ENCODE peak calls at places on chromosomes 4 and X, in ten cellular contexts. One of them, this sample, is unnamed.

GRCh38 chr4:156779774-156780173 is 191.8 kb downstream of the PDGFC start:
- DNase-seq in GM23248: peak; percentile 81
- DNase-seq in sigmoid colon: no peak
- DNase-seq in pancreas: no peak
- DNase-seq in RWPE2: peak; percentile 63
- DNase-seq in esophagus squamous epithelium: no peak
- DNase-seq in left lung: no peak
- DNase-seq in brain microvascular endothelial cell: peak; percentile 77
- DNase-seq in HL-60: no peak
- DNase-seq in IMR-90: peak; percentile 95
- DNase-seq in this sample: no peak

GRCh38 chrX:44162964-44163475 is 180.5 kb downstream of the EFHC2 start:
- DNase-seq in GM23248: no peak
- DNase-seq in sigmoid colon: no peak
- DNase-seq in pancreas: no peak
- DNase-seq in RWPE2: no peak
- DNase-seq in esophagus squamous epithelium: no peak
- DNase-seq in left lung: no peak
- DNase-seq in brain microvascular endothelial cell: no peak
- DNase-seq in HL-60: no peak
- DNase-seq in IMR-90: no peak
- DNase-seq in this sample: no peak

GRCh38 chrX:1794586-1794985 is 179.7 kb downstream of the ASMT start:
- DNase-seq in GM23248: no peak
- DNase-seq in sigmoid colon: no peak
- DNase-seq in pancreas: no peak
- DNase-seq in RWPE2: no peak
- DNase-seq in esophagus squamous epithelium: no peak
- DNase-seq in left lung: no peak
- DNase-seq in brain microvascular endothelial cell: no peak
- DNase-seq in HL-60: no peak
- DNase-seq in IMR-90: no peak
- DNase-seq in this sample: no peak

GRCh38 chrX:18833071-18833731 is 125.8 kb downstream of the PPEF1 start:
- DNase-seq in GM23248: peak; percentile 62
- DNase-seq in sigmoid colon: peak; percentile 72
- DNase-seq in pancreas: no peak
- DNase-seq in RWPE2: no peak
- DNase-seq in esophagus squamous epithelium: no peak
- DNase-seq in left lung: peak; percentile 35
- DNase-seq in brain microvascular endothelial cell: peak; percentile 8
- DNase-seq in HL-60: no peak
- DNase-seq in IMR-90: peak; percentile 16
- DNase-seq in this sample: no peak

GRCh38 chr4:144178414-144178813 is 37.9 kb upstream of the GYPA start:
- DNase-seq in GM23248: no peak
- DNase-seq in sigmoid colon: no peak
- DNase-seq in pancreas: no peak
- DNase-seq in RWPE2: no peak
- DNase-seq in esophagus squamous epithelium: no peak
- DNase-seq in left lung: no peak
- DNase-seq in brain microvascular endothelial cell: peak; percentile 14
- DNase-seq in HL-60: no peak
- DNase-seq in IMR-90: no peak
- DNase-seq in this sample: no peak

GRCh38 chrX:119190736-119191282 is 45.3 kb upstream of the PGRMC1 start:
- DNase-seq in GM23248: peak; percentile 78
- DNase-seq in sigmoid colon: no peak
- DNase-seq in pancreas: no peak
- DNase-seq in RWPE2: no peak
- DNase-seq in esophagus squamous epithelium: no peak
- DNase-seq in left lung: no peak
- DNase-seq in brain microvascular endothelial cell: no peak
- DNase-seq in HL-60: no peak
- DNase-seq in IMR-90: peak; percentile 22
- DNase-seq in this sample: no peak

GRCh38 chr4:74794341-74794801 is at the start of gene BTC:
- DNase-seq in GM23248: peak; percentile 27
- DNase-seq in sigmoid colon: peak; percentile 78
- DNase-seq in pancreas: peak; percentile 77
- DNase-seq in RWPE2: peak; percentile 49
- DNase-seq in esophagus squamous epithelium: no peak
- DNase-seq in left lung: peak; percentile 54
- DNase-seq in brain microvascular endothelial cell: no peak
- DNase-seq in HL-60: peak; percentile 21
- DNase-seq in IMR-90: no peak
- DNase-seq in this sample: peak; percentile 81

GRCh38 chr4:151460434-151460833 is 51.5 kb downstream of the FHIP1A start:
- DNase-seq in GM23248: no peak
- DNase-seq in sigmoid colon: no peak
- DNase-seq in pancreas: no peak
- DNase-seq in RWPE2: no peak
- DNase-seq in esophagus squamous epithelium: no peak
- DNase-seq in left lung: no peak
- DNase-seq in brain microvascular endothelial cell: no peak
- DNase-seq in HL-60: no peak
- DNase-seq in IMR-90: no peak
- DNase-seq in this sample: no peak

GRCh38 chr4:137981277-137981676 is 260.9 kb downstream of the SLC7A11 start:
- DNase-seq in GM23248: peak; percentile 65
- DNase-seq in sigmoid colon: no peak
- DNase-seq in pancreas: no peak
- DNase-seq in RWPE2: no peak
- DNase-seq in esophagus squamous epithelium: no peak
- DNase-seq in left lung: no peak
- DNase-seq in brain microvascular endothelial cell: peak; percentile 40
- DNase-seq in HL-60: no peak
- DNase-seq in IMR-90: peak; percentile 59
- DNase-seq in this sample: no peak

DNA sequence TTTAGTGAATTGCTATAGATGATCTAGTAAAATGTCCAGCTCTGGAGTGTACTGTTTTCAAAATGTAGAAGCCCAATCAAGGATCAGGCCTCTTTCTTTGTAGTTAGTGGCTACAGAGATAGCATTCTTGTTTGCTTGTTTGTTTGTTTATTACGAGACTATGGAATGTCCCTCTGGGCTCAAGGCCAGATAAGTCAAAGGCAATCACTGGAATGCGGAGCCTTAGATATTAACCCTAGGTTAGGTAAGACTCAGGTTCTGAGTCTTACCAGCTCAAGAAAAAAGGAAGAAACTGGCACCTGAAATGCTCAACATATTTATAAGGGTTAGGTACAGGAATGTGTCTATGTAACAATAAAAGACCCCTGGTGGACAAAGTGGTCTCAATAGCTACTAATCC is 261.5 kb downstream of the SLC7A11 start:
- DNase-seq in GM23248: no peak
- DNase-seq in sigmoid colon: no peak
- DNase-seq in pancreas: no peak
- DNase-seq in RWPE2: no peak
- DNase-seq in esophagus squamous epithelium: no peak
- DNase-seq in left lung: no peak
- DNase-seq in brain microvascular endothelial cell: no peak
- DNase-seq in HL-60: no peak
- DNase-seq in IMR-90: no peak
- DNase-seq in this sample: no peak
- H3K27me3 ChIP-seq in GM23248: no peaks in the 10 kb centered on the region
- H3K27me3 ChIP-seq in sigmoid colon: no peaks in the 10 kb centered on the region
- H3K27me3 ChIP-seq in pancreas: no peaks in the 10 kb centered on the region
- H3K27me3 ChIP-seq in RWPE2: no peaks in the 10 kb centered on the region
- H3K27me3 ChIP-seq in esophagus squamous epithelium: no peaks in the 10 kb centered on the region
- H3K27me3 ChIP-seq in left lung: no peaks in the 10 kb centered on the region
- H3K27me3 ChIP-seq in brain microvascular endothelial cell: no peaks in the 10 kb centered on the region
- H3K27me3 ChIP-seq in HL-60: no peaks in the 10 kb centered on the region
- H3K27me3 ChIP-seq in IMR-90: no peaks in the 10 kb centered on the region
- H3K27me3 ChIP-seq in this sample: no peaks in the 10 kb centered on the region

GRCh38 chr4:17781072-17781830 is at the start of gene FAM184B:
- DNase-seq in GM23248: peak; percentile 42
- DNase-seq in sigmoid colon: no peak
- DNase-seq in pancreas: no peak
- DNase-seq in RWPE2: no peak
- DNase-seq in esophagus squamous epithelium: no peak
- DNase-seq in left lung: no peak
- DNase-seq in brain microvascular endothelial cell: no peak
- DNase-seq in HL-60: no peak
- DNase-seq in IMR-90: no peak
- DNase-seq in this sample: peak; percentile 66

GRCh38 chr4:17781831-17782287 is 438 bp upstream of the FAM184B start:
- DNase-seq in GM23248: peak; percentile 20
- DNase-seq in sigmoid colon: no peak
- DNase-seq in pancreas: no peak
- DNase-seq in RWPE2: no peak
- DNase-seq in esophagus squamous epithelium: no peak
- DNase-seq in left lung: no peak
- DNase-seq in brain microvascular endothelial cell: no peak
- DNase-seq in HL-60: no peak
- DNase-seq in IMR-90: no peak
- DNase-seq in this sample: no peak

GRCh38 chr4:17785858-17786257 is 4.4 kb upstream of the FAM184B start:
- DNase-seq in GM23248: no peak
- DNase-seq in sigmoid colon: no peak
- DNase-seq in pancreas: no peak
- DNase-seq in RWPE2: no peak
- DNase-seq in esophagus squamous epithelium: no peak
- DNase-seq in left lung: no peak
- DNase-seq in brain microvascular endothelial cell: no peak
- DNase-seq in HL-60: no peak
- DNase-seq in IMR-90: no peak
- DNase-seq in this sample: no peak

GRCh38 chr4:17778431-17778830 is 3.0 kb downstream of the FAM184B start:
- DNase-seq in GM23248: no peak
- DNase-seq in sigmoid colon: no peak
- DNase-seq in pancreas: no peak
- DNase-seq in RWPE2: no peak
- DNase-seq in esophagus squamous epithelium: no peak
- DNase-seq in left lung: no peak
- DNase-seq in brain microvascular endothelial cell: no peak
- DNase-seq in HL-60: no peak
- DNase-seq in IMR-90: no peak
- DNase-seq in this sample: no peak

DNA sequence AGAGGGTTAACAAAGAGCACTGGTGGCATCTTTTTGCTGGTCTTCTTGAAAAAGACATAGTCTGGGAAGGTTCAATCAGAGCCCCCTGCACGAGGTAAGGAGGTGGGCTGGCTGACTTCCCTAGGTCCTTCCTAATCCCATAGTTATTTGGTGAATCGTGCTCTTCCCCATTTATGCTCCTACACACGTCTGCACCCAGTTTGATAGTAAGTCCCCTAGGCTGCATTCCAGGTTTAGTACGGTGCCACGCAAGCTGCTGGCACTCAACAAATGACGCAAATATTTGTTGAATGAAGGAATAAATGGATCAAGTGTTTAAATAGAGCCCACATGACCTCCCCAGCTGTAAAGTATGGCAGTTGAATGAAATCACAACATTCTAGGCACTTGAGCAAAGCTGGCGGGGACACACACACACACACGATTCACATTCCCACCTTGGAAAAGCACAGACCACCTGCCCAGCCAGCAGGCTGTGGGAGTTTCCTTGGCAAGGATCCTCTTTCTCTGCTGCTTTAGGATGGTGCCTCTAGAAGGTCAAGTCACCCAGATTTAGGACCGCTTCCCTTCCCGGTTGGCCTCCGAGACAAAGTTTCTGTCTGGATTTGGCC is 855 bp downstream of the FAM184B start:
- DNase-seq in GM23248: peak; percentile 67
- DNase-seq in sigmoid colon: no peak
- DNase-seq in pancreas: no peak
- DNase-seq in RWPE2: no peak
- DNase-seq in esophagus squamous epithelium: no peak
- DNase-seq in left lung: no peak
- DNase-seq in brain microvascular endothelial cell: no peak
- DNase-seq in HL-60: no peak
- DNase-seq in IMR-90: peak; percentile 47
- DNase-seq in this sample: no peak
- H3K27me3 ChIP-seq in GM23248: peaks cover 22% of the 10 kb centered on the region
- H3K27me3 ChIP-seq in sigmoid colon: no peaks in the 10 kb centered on the region
- H3K27me3 ChIP-seq in pancreas: no peaks in the 10 kb centered on the region
- H3K27me3 ChIP-seq in RWPE2: peaks cover 35% of the 10 kb centered on the region
- H3K27me3 ChIP-seq in esophagus squamous epithelium: no peaks in the 10 kb centered on the region
- H3K27me3 ChIP-seq in left lung: peaks cover 23% of the 10 kb centered on the region
- H3K27me3 ChIP-seq in brain microvascular endothelial cell: peaks cover 28% of the 10 kb centered on the region
- H3K27me3 ChIP-seq in HL-60: peaks cover 24% of the 10 kb centered on the region
- H3K27me3 ChIP-seq in IMR-90: peaks cover 24% of the 10 kb centered on the region
- H3K27me3 ChIP-seq in this sample: peaks cover 24% of the 10 kb centered on the region

GRCh38 chr4:57110635-57111546 is 706 bp upstream of the IGFBP7 start:
- DNase-seq in GM23248: peak; percentile 74
- DNase-seq in sigmoid colon: peak; percentile 82
- DNase-seq in pancreas: no peak
- DNase-seq in RWPE2: no peak
- DNase-seq in esophagus squamous epithelium: no peak
- DNase-seq in left lung: peak; percentile 63
- DNase-seq in brain microvascular endothelial cell: peak; percentile 64
- DNase-seq in HL-60: peak; percentile 95
- DNase-seq in IMR-90: peak; percentile 68
- DNase-seq in this sample: peak; percentile 69

GRCh38 chr4:57109847-57110634 is at the start of gene IGFBP7:
- DNase-seq in GM23248: peak; percentile 79
- DNase-seq in sigmoid colon: peak; percentile 83
- DNase-seq in pancreas: peak; percentile 42
- DNase-seq in RWPE2: no peak
- DNase-seq in esophagus squamous epithelium: no peak
- DNase-seq in left lung: peak; percentile 55
- DNase-seq in brain microvascular endothelial cell: no peak
- DNase-seq in HL-60: peak; percentile 34
- DNase-seq in IMR-90: no peak
- DNase-seq in this sample: peak; percentile 85

GRCh38 chr4:57113870-57114269 is 3.7 kb upstream of the IGFBP7 start:
- DNase-seq in GM23248: no peak
- DNase-seq in sigmoid colon: no peak
- DNase-seq in pancreas: no peak
- DNase-seq in RWPE2: no peak
- DNase-seq in esophagus squamous epithelium: no peak
- DNase-seq in left lung: no peak
- DNase-seq in brain microvascular endothelial cell: no peak
- DNase-seq in HL-60: no peak
- DNase-seq in IMR-90: no peak
- DNase-seq in this sample: no peak

GRCh38 chr4:57104706-57105560 is 5.3 kb downstream of the IGFBP7 start:
- DNase-seq in GM23248: peak; percentile 28
- DNase-seq in sigmoid colon: no peak
- DNase-seq in pancreas: no peak
- DNase-seq in RWPE2: no peak
- DNase-seq in esophagus squamous epithelium: no peak
- DNase-seq in left lung: no peak
- DNase-seq in brain microvascular endothelial cell: no peak
- DNase-seq in HL-60: no peak
- DNase-seq in IMR-90: peak; percentile 30
- DNase-seq in this sample: no peak

GRCh38 chr4:57109530-57109846 is 697 bp downstream of the IGFBP7 start:
- DNase-seq in GM23248: peak; percentile 34
- DNase-seq in sigmoid colon: no peak
- DNase-seq in pancreas: no peak
- DNase-seq in RWPE2: no peak
- DNase-seq in esophagus squamous epithelium: no peak
- DNase-seq in left lung: no peak
- DNase-seq in brain microvascular endothelial cell: no peak
- DNase-seq in HL-60: peak; percentile 35
- DNase-seq in IMR-90: no peak
- DNase-seq in this sample: no peak
- H3K27me3 ChIP-seq in GM23248: no peaks in the 10 kb centered on the region
- H3K27me3 ChIP-seq in sigmoid colon: no peaks in the 10 kb centered on the region
- H3K27me3 ChIP-seq in pancreas: no peaks in the 10 kb centered on the region
- H3K27me3 ChIP-seq in RWPE2: no peaks in the 10 kb centered on the region
- H3K27me3 ChIP-seq in esophagus squamous epithelium: no peaks in the 10 kb centered on the region
- H3K27me3 ChIP-seq in left lung: no peaks in the 10 kb centered on the region
- H3K27me3 ChIP-seq in brain microvascular endothelial cell: no peaks in the 10 kb centered on the region
- H3K27me3 ChIP-seq in HL-60: no peaks in the 10 kb centered on the region
- H3K27me3 ChIP-seq in IMR-90: no peaks in the 10 kb centered on the region
- H3K27me3 ChIP-seq in this sample: no peaks in the 10 kb centered on the region

GRCh38 chrX:109685656-109686078 is 47.4 kb downstream of the ACSL4 start:
- DNase-seq in GM23248: no peak
- DNase-seq in sigmoid colon: no peak
- DNase-seq in pancreas: no peak
- DNase-seq in RWPE2: no peak
- DNase-seq in esophagus squamous epithelium: no peak
- DNase-seq in left lung: no peak
- DNase-seq in brain microvascular endothelial cell: no peak
- DNase-seq in HL-60: no peak
- DNase-seq in IMR-90: no peak
- DNase-seq in this sample: no peak

GRCh38 chrX:109684136-109684535 is 48.9 kb downstream of the ACSL4 start:
- DNase-seq in GM23248: peak; percentile 56
- DNase-seq in sigmoid colon: no peak
- DNase-seq in pancreas: no peak
- DNase-seq in RWPE2: no peak
- DNase-seq in esophagus squamous epithelium: no peak
- DNase-seq in left lung: no peak
- DNase-seq in brain microvascular endothelial cell: peak; percentile 9
- DNase-seq in HL-60: no peak
- DNase-seq in IMR-90: peak; percentile 19
- DNase-seq in this sample: no peak

GRCh38 chrX:109679820-109680219 is 53.2 kb downstream of the ACSL4 start:
- DNase-seq in GM23248: no peak
- DNase-seq in sigmoid colon: no peak
- DNase-seq in pancreas: no peak
- DNase-seq in RWPE2: no peak
- DNase-seq in esophagus squamous epithelium: no peak
- DNase-seq in left lung: no peak
- DNase-seq in brain microvascular endothelial cell: no peak
- DNase-seq in HL-60: no peak
- DNase-seq in IMR-90: peak; percentile 7
- DNase-seq in this sample: no peak

DNA sequence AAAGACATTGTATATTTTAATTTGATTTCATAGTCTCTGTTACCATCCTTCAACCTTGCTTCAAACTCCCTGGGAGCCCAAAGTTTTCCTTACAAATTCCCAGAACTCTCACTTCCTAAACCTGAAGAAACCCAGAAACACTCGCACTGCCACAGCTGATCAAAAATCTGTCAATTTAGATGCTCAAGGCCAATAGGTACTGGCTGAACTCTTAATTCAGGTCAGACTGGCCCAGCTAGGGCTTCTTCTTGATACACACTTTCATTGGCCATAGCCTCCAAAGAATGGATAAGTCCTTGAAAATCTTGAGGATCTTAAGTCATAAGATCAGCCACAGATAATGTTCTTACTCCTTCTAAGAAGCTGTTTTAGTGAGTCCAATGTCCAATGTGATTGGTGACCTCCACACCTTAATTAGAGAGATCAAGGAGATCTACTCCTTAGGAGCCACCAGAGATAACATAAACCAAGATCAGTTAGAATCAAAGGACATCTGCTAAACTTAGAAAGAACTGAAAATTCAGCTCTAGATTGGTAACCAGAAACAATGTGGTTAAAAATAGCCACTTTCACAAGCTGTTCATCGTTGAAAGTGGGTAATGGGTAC is 51.5 kb downstream of the ACSL4 start:
- DNase-seq in GM23248: no peak
- DNase-seq in sigmoid colon: no peak
- DNase-seq in pancreas: no peak
- DNase-seq in RWPE2: no peak
- DNase-seq in esophagus squamous epithelium: no peak
- DNase-seq in left lung: no peak
- DNase-seq in brain microvascular endothelial cell: no peak
- DNase-seq in HL-60: no peak
- DNase-seq in IMR-90: no peak
- DNase-seq in this sample: no peak
- H3K27me3 ChIP-seq in GM23248: no peaks in the 10 kb centered on the region
- H3K27me3 ChIP-seq in sigmoid colon: no peaks in the 10 kb centered on the region
- H3K27me3 ChIP-seq in pancreas: no peaks in the 10 kb centered on the region
- H3K27me3 ChIP-seq in RWPE2: no peaks in the 10 kb centered on the region
- H3K27me3 ChIP-seq in esophagus squamous epithelium: no peaks in the 10 kb centered on the region
- H3K27me3 ChIP-seq in left lung: no peaks in the 10 kb centered on the region
- H3K27me3 ChIP-seq in brain microvascular endothelial cell: no peaks in the 10 kb centered on the region
- H3K27me3 ChIP-seq in HL-60: peaks cover 2% of the 10 kb centered on the region
- H3K27me3 ChIP-seq in IMR-90: no peaks in the 10 kb centered on the region
- H3K27me3 ChIP-seq in this sample: no peaks in the 10 kb centered on the region